ENCODE peak calls at places on chromosomes 12 and 14, in five cellular contexts. P is SW 1271, Q is AG09319, V is H4, B is mucosa of descending colon. L is an unnamed sample.

GRCh38 chr12:104064031-104064841 is at the start of gene HCFC2:
- DNase-seq in Q (peak; percentile 73), V (peak; percentile 75), B (peak; percentile 95), P (peak; percentile 89), L (peak; percentile 93)

GRCh38 chr14:91324606-91324950 is 80.1 kb upstream of the GPR68 start:
- DNase-seq in V (no peak), P (no peak), B (no peak), Q (no peak), L (no peak)

GRCh38 chr12:42130670-42131402 is 13.8 kb downstream of the GXYLT1 start:
- DNase-seq in Q (no peak), V (peak; percentile 64), P (no peak), B (no peak), L (no peak)

GRCh38 chr12:93824514-93825500 is 147.6 kb downstream of the CRADD start:
- DNase-seq in Q (no peak), B (no peak), V (peak; percentile 20), P (no peak), L (no peak)

GRCh38 chr12:121026274-121027045 is 10.2 kb upstream of the C12orf43 start:
- DNase-seq in P (no peak), Q (no peak), V (no peak), B (no peak), L (no peak)

GRCh38 chr14:68728342-68729106 is 64.3 kb downstream of the ZFP36L1 start:
- DNase-seq in V (no peak), Q (no peak), B (no peak), P (no peak), L (no peak)

GRCh38 chr14:40697221-40697620 is 909.5 kb upstream of the LRFN5 start:
- DNase-seq in V (no peak), Q (no peak), P (no peak), B (no peak), L (no peak)

GRCh38 chr14:70707138-70708038 is 65.7 kb downstream of the TTC9 start:
- DNase-seq in Q (no peak), P (no peak), V (peak; percentile 66), B (no peak), L (no peak)

GRCh38 chr14:58430156-58430555 is 2.6 kb downstream of the KIAA0586 start:
- DNase-seq in B (no peak), Q (no peak), V (no peak), P (no peak), L (no peak)

GRCh38 chr12:123621619-123622530 is 11.6 kb downstream of the EIF2B1 start:
- DNase-seq in P (no peak), Q (no peak), B (no peak), V (no peak), L (no peak)

GRCh38 chr12:27015730-27016076 is 1.5 kb upstream of the TM7SF3 start:
- DNase-seq in Q (no peak), B (no peak), P (peak; percentile 80), V (peak; percentile 23), L (no peak)